ENCODE peak calls at places on chromosomes 2 and 18, in nine cellular contexts. W, B, N, I, G, O, R, Y and X are unnamed samples.
A peak's percentile ranks its signal among the peaks of the same experiment; 100 is the strongest.

GRCh38 chr2:241268716-241269445 is 46.6 kb downstream of the HDLBP start:
- DNase-seq in W (no peak), B (no peak), N (no peak), I (no peak), G (no peak), O (no peak), R (no peak), Y (no peak), X (no peak)

GRCh38 chr2:218982312-218983262 is 2.4 kb downstream of the FEV start:
- DNase-seq in W (no peak), B (no peak), N (no peak), I (no peak), G (no peak), O (no peak), R (no peak), Y (no peak), X (no peak)

GRCh38 chr2:23434721-23435121 is 49.7 kb downstream of the KLHL29 start:
- DNase-seq in W (no peak), B (no peak), N (no peak), I (no peak), G (no peak), O (no peak), R (no peak), Y (no peak), X (no peak)

GRCh38 chr2:152715854-152716428 is 1.3 kb downstream of the PRPF40A start:
- DNase-seq in W (peak; percentile 23), B (peak; percentile 8), N (no peak), I (no peak), G (no peak), O (no peak), R (peak; percentile 18), Y (peak; percentile 4), X (no peak)

GRCh38 chr2:39436592-39437521 is at the start of gene MAP4K3:
- DNase-seq in W (peak; percentile 94), B (peak; percentile 61), N (peak; percentile 95), I (peak; percentile 83), G (peak; percentile 89), O (peak; percentile 85), R (peak; percentile 95), Y (peak; percentile 93), X (peak; percentile 90)

GRCh38 chr2:46303822-46304221 is 6.6 kb downstream of the EPAS1 start:
- DNase-seq in W (no peak), B (no peak), N (no peak), I (no peak), G (no peak), O (no peak), R (no peak), Y (no peak), X (no peak)

GRCh38 chr2:72273384-72273783 is 125.7 kb upstream of the CYP26B1 start:
- DNase-seq in W (no peak), B (no peak), N (peak; percentile 27), I (no peak), G (no peak), O (no peak), R (no peak), Y (no peak), X (no peak)

GRCh38 chr2:27961997-27962396 is 71.5 kb downstream of the BABAM2 start:
- DNase-seq in W (no peak), B (no peak), N (no peak), I (no peak), G (no peak), O (no peak), R (no peak), Y (no peak), X (no peak)

GRCh38 chr2:202418027-202418426 is 41.9 kb downstream of the BMPR2 start:
- DNase-seq in W (no peak), B (no peak), N (no peak), I (no peak), G (no peak), O (no peak), R (no peak), Y (no peak), X (no peak)

GRCh38 chr2:216870508-216871332 is 10.9 kb upstream of the TNP1 start:
- DNase-seq in W (no peak), B (no peak), N (no peak), I (no peak), G (no peak), O (no peak), R (no peak), Y (no peak), X (no peak)

GRCh38 chr2:60461421-60462108 is 91.9 kb downstream of the BCL11A start:
- DNase-seq in W (no peak), B (no peak), N (no peak), I (no peak), G (no peak), O (no peak), R (no peak), Y (no peak), X (no peak)

GRCh38 chr18:42274488-42275137 is 319.6 kb downstream of the PIK3C3 start:
- DNase-seq in W (no peak), B (no peak), N (no peak), I (no peak), G (peak; percentile 11), O (no peak), R (no peak), Y (no peak), X (no peak)

GRCh38 chr18:41940506-41941215 is 14.4 kb upstream of the PIK3C3 start:
- DNase-seq in W (no peak), B (no peak), N (no peak), I (peak; percentile 35), G (no peak), O (no peak), R (no peak), Y (no peak), X (no peak)

GRCh38 chr2:128196026-128196822 is 105.2 kb downstream of the UGGT1 start:
- DNase-seq in W (peak; percentile 52), B (no peak), N (peak; percentile 54), I (no peak), G (peak; percentile 38), O (no peak), R (no peak), Y (no peak), X (no peak)

GRCh38 chr2:239959059-239959971 is 65.8 kb downstream of the NDUFA10 start:
- DNase-seq in W (no peak), B (no peak), N (no peak), I (no peak), G (no peak), O (peak; percentile 48), R (no peak), Y (no peak), X (peak; percentile 28)

GRCh38 chr18:41949206-41949920 is 5.7 kb upstream of the PIK3C3 start:
- DNase-seq in W (no peak), B (no peak), N (no peak), I (no peak), G (no peak), O (no peak), R (no peak), Y (no peak), X (no peak)

GRCh38 chr2:165952600-165953210 is 871 bp downstream of the TTC21B start:
- DNase-seq in W (no peak), B (no peak), N (no peak), I (no peak), G (peak; percentile 17), O (no peak), R (no peak), Y (no peak), X (no peak)

GRCh38 chr2:219512524-219513216 is 1.6 kb upstream of the ASIC4 start:
- DNase-seq in W (no peak), B (no peak), N (no peak), I (no peak), G (no peak), O (no peak), R (peak; percentile 68), Y (no peak), X (no peak)

GRCh38 chr2:188850786-188851185 is 123.4 kb upstream of the COL3A1 start:
- DNase-seq in W (no peak), B (no peak), N (no peak), I (no peak), G (no peak), O (no peak), R (no peak), Y (no peak), X (no peak)

GRCh38 chr2:218323526-218324472 is 31.5 kb upstream of the TMBIM1 start:
- DNase-seq in W (no peak), B (no peak), N (peak; percentile 44), I (no peak), G (no peak), O (no peak), R (no peak), Y (no peak), X (no peak)

GRCh38 chr2:33929467-33929866 is 330.4 kb upstream of the FAM98A start:
- DNase-seq in W (no peak), B (no peak), N (no peak), I (no peak), G (no peak), O (no peak), R (no peak), Y (no peak), X (no peak)

GRCh38 chr2:131656816-131657633 is 129.3 kb downstream of the CCDC74A start:
- DNase-seq in W (no peak), B (no peak), N (no peak), I (no peak), G (no peak), O (no peak), R (no peak), Y (no peak), X (no peak)

GRCh38 chr18:63422087-63422861 is at the start of gene VPS4B:
- DNase-seq in W (peak; percentile 100), B (peak; percentile 99), N (peak; percentile 99), I (peak; percentile 97), G (peak; percentile 99), O (peak; percentile 99), R (peak; percentile 99), Y (peak; percentile 98), X (peak; percentile 100)